ENCODE peak calls at places on chromosomes 12 and 14, in ten cellular contexts. One of them, this sample, is unnamed.

GRCh38 chr14:73774244-73774575 is 60.0 kb upstream of the PNMA1 start:
- DNase-seq in stomach: no peak
- DNase-seq in lower leg skin: no peak
- DNase-seq in AG04449: no peak
- DNase-seq in choroid plexus epithelial cell: no peak
- DNase-seq in suprapubic skin: no peak
- DNase-seq in adipocyte: no peak
- DNase-seq in fibroblast of villous mesenchyme: no peak
- DNase-seq in AG09309: no peak
- DNase-seq in epithelial cell of esophagus: no peak
- DNase-seq in this sample: no peak

GRCh38 chr14:34684578-34684977 is 29.8 kb downstream of the CFL2 start:
- DNase-seq in stomach: no peak
- DNase-seq in lower leg skin: no peak
- DNase-seq in AG04449: no peak
- DNase-seq in choroid plexus epithelial cell: peak
- DNase-seq in suprapubic skin: no peak
- DNase-seq in adipocyte: no peak
- DNase-seq in fibroblast of villous mesenchyme: peak
- DNase-seq in AG09309: no peak
- DNase-seq in epithelial cell of esophagus: peak
- DNase-seq in this sample: peak

GRCh38 chr14:54275997-54276396 is 120.8 kb upstream of the CDKN3 start:
- DNase-seq in stomach: no peak
- DNase-seq in lower leg skin: no peak
- DNase-seq in AG04449: no peak
- DNase-seq in choroid plexus epithelial cell: no peak
- DNase-seq in suprapubic skin: no peak
- DNase-seq in adipocyte: no peak
- DNase-seq in fibroblast of villous mesenchyme: no peak
- DNase-seq in AG09309: no peak
- DNase-seq in epithelial cell of esophagus: no peak
- DNase-seq in this sample: peak

GRCh38 chr12:51011960-51012359 is 14.2 kb downstream of the SLC11A2 start:
- DNase-seq in stomach: no peak
- DNase-seq in lower leg skin: no peak
- DNase-seq in AG04449: no peak
- DNase-seq in choroid plexus epithelial cell: no peak
- DNase-seq in suprapubic skin: no peak
- DNase-seq in adipocyte: no peak
- DNase-seq in fibroblast of villous mesenchyme: no peak
- DNase-seq in AG09309: no peak
- DNase-seq in epithelial cell of esophagus: peak
- DNase-seq in this sample: no peak

GRCh38 chr14:26820101-26820500 is 222.3 kb upstream of the NOVA1 start:
- DNase-seq in stomach: no peak
- DNase-seq in lower leg skin: no peak
- DNase-seq in AG04449: no peak
- DNase-seq in choroid plexus epithelial cell: peak
- DNase-seq in suprapubic skin: no peak
- DNase-seq in adipocyte: peak
- DNase-seq in fibroblast of villous mesenchyme: peak
- DNase-seq in AG09309: no peak
- DNase-seq in epithelial cell of esophagus: no peak
- DNase-seq in this sample: peak

GRCh38 chr12:111741235-111741812 is 25.4 kb upstream of the ALDH2 start:
- DNase-seq in stomach: peak
- DNase-seq in lower leg skin: no peak
- DNase-seq in AG04449: no peak
- DNase-seq in choroid plexus epithelial cell: peak
- DNase-seq in suprapubic skin: no peak
- DNase-seq in adipocyte: peak
- DNase-seq in fibroblast of villous mesenchyme: peak
- DNase-seq in AG09309: no peak
- DNase-seq in epithelial cell of esophagus: no peak
- DNase-seq in this sample: no peak

GRCh38 chr12:43812926-43813325 is 6.8 kb upstream of the TWF1 start:
- DNase-seq in stomach: no peak
- DNase-seq in lower leg skin: no peak
- DNase-seq in AG04449: no peak
- DNase-seq in choroid plexus epithelial cell: no peak
- DNase-seq in suprapubic skin: no peak
- DNase-seq in adipocyte: no peak
- DNase-seq in fibroblast of villous mesenchyme: no peak
- DNase-seq in AG09309: no peak
- DNase-seq in epithelial cell of esophagus: peak
- DNase-seq in this sample: no peak

GRCh38 chr12:41605528-41606295 is 417.6 kb downstream of the PDZRN4 start:
- DNase-seq in stomach: no peak
- DNase-seq in lower leg skin: no peak
- DNase-seq in AG04449: no peak
- DNase-seq in choroid plexus epithelial cell: peak
- DNase-seq in suprapubic skin: no peak
- DNase-seq in adipocyte: no peak
- DNase-seq in fibroblast of villous mesenchyme: peak
- DNase-seq in AG09309: no peak
- DNase-seq in epithelial cell of esophagus: no peak
- DNase-seq in this sample: no peak

GRCh38 chr12:56581418-56582145 is 48.5 kb downstream of the BAZ2A start:
- DNase-seq in stomach: no peak
- DNase-seq in lower leg skin: no peak
- DNase-seq in AG04449: no peak
- DNase-seq in choroid plexus epithelial cell: peak
- DNase-seq in suprapubic skin: no peak
- DNase-seq in adipocyte: no peak
- DNase-seq in fibroblast of villous mesenchyme: no peak
- DNase-seq in AG09309: no peak
- DNase-seq in epithelial cell of esophagus: peak
- DNase-seq in this sample: peak

DNA sequence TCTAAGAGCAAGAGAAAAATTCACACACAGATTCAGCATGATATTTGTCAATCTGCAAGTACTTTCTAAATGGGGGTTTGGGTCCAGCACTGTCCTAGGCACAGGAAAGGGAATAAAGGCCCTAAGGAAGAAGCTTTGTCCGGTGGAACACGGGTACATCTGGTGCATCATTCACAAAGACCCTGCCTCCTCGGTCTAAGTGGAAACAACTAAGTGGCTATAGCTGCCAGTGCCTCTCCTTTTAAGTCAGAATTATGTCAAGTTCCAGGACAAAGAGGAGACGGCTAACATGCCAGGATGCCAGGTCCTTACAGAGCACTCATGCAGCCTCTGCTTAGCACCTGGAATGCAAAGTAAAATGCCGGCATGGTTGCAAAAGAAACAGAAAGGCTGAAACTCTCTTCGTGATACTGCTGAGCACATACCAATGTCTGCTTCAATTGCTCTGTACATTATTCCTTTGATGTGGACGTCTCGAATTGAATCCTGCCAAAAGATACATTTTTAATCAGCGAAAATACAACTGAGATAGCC is 47.5 kb downstream of the NT5DC3 start:
- DNase-seq in stomach: no peak
- DNase-seq in lower leg skin: no peak
- DNase-seq in AG04449: no peak
- DNase-seq in choroid plexus epithelial cell: no peak
- DNase-seq in suprapubic skin: no peak
- DNase-seq in adipocyte: no peak
- DNase-seq in fibroblast of villous mesenchyme: no peak
- DNase-seq in AG09309: no peak
- DNase-seq in epithelial cell of esophagus: no peak
- DNase-seq in this sample: no peak
- H3K4me3 ChIP-seq in stomach: no peak
- H3K4me3 ChIP-seq in lower leg skin: no peak
- H3K4me3 ChIP-seq in AG04449: no peak
- H3K4me3 ChIP-seq in choroid plexus epithelial cell: no peak
- H3K4me3 ChIP-seq in suprapubic skin: no peak
- H3K4me3 ChIP-seq in adipocyte: no peak
- H3K4me3 ChIP-seq in fibroblast of villous mesenchyme: no peak
- H3K4me3 ChIP-seq in AG09309: no peak
- H3K4me3 ChIP-seq in epithelial cell of esophagus: no peak
- H3K4me3 ChIP-seq in this sample: no peak

DNA sequence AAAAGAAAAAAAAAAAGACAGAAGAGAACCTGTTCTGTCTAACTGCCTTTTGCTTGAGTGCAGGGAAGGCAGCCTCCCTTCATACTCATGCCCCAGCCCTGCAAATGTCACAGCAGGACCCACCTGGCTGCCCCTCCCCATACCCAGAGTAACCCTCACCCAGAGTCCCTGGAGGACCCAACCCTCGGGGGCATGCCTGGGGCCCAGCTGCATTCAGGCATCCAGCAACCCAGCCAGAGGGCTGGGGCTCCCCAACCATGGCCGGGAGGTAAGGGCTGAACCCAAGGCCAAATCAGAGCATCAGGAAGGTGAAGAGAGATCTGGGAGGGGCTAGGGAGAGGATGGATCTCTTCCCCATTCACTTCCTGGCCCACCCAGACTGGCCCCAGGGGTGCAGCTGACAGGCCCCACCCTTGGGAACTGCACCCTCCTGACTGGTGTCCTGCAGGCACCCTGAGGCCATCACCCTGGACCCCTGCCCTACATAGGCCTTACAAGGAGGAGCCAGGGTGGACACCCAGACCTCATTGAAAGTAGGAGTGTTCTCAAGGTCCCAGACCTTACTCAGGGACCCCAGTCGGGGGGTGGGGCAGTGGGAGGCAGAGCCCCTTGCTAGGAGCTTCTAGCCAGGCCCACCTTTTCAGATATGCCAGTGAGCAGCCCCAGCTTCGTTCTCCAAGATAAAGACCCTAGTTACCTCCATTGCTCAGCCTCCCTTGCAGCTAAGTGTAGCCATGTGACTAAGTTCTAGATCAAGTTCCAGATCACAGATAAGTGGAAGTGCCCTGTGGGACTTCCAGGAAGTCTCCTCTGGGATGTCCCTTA is 871 bp upstream of the PLD4 start:
- DNase-seq in stomach: no peak
- DNase-seq in lower leg skin: peak
- DNase-seq in AG04449: no peak
- DNase-seq in choroid plexus epithelial cell: no peak
- DNase-seq in suprapubic skin: no peak
- DNase-seq in adipocyte: no peak
- DNase-seq in fibroblast of villous mesenchyme: no peak
- DNase-seq in AG09309: no peak
- DNase-seq in epithelial cell of esophagus: no peak
- DNase-seq in this sample: no peak
- H3K4me3 ChIP-seq in stomach: no peak
- H3K4me3 ChIP-seq in lower leg skin: no peak
- H3K4me3 ChIP-seq in AG04449: no peak
- H3K4me3 ChIP-seq in choroid plexus epithelial cell: no peak
- H3K4me3 ChIP-seq in suprapubic skin: no peak
- H3K4me3 ChIP-seq in adipocyte: no peak
- H3K4me3 ChIP-seq in fibroblast of villous mesenchyme: no peak
- H3K4me3 ChIP-seq in AG09309: no peak
- H3K4me3 ChIP-seq in epithelial cell of esophagus: no peak
- H3K4me3 ChIP-seq in this sample: no peak

GRCh38 chr14:30223385-30223785 is 295.7 kb upstream of the PRKD1 start:
- DNase-seq in stomach: peak
- DNase-seq in lower leg skin: peak
- DNase-seq in AG04449: no peak
- DNase-seq in choroid plexus epithelial cell: peak
- DNase-seq in suprapubic skin: peak
- DNase-seq in adipocyte: peak
- DNase-seq in fibroblast of villous mesenchyme: peak
- DNase-seq in AG09309: peak
- DNase-seq in epithelial cell of esophagus: peak
- DNase-seq in this sample: peak

GRCh38 chr14:30225171-30225570 is 297.5 kb upstream of the PRKD1 start:
- DNase-seq in stomach: no peak
- DNase-seq in lower leg skin: no peak
- DNase-seq in AG04449: no peak
- DNase-seq in choroid plexus epithelial cell: peak
- DNase-seq in suprapubic skin: no peak
- DNase-seq in adipocyte: peak
- DNase-seq in fibroblast of villous mesenchyme: no peak
- DNase-seq in AG09309: no peak
- DNase-seq in epithelial cell of esophagus: no peak
- DNase-seq in this sample: no peak

GRCh38 chr14:30227436-30227835 is 299.8 kb upstream of the PRKD1 start:
- DNase-seq in stomach: no peak
- DNase-seq in lower leg skin: no peak
- DNase-seq in AG04449: no peak
- DNase-seq in choroid plexus epithelial cell: peak
- DNase-seq in suprapubic skin: no peak
- DNase-seq in adipocyte: peak
- DNase-seq in fibroblast of villous mesenchyme: peak
- DNase-seq in AG09309: no peak
- DNase-seq in epithelial cell of esophagus: no peak
- DNase-seq in this sample: no peak

GRCh38 chr14:30223966-30224365 is 296.3 kb upstream of the PRKD1 start:
- DNase-seq in stomach: peak
- DNase-seq in lower leg skin: no peak
- DNase-seq in AG04449: no peak
- DNase-seq in choroid plexus epithelial cell: no peak
- DNase-seq in suprapubic skin: no peak
- DNase-seq in adipocyte: no peak
- DNase-seq in fibroblast of villous mesenchyme: no peak
- DNase-seq in AG09309: no peak
- DNase-seq in epithelial cell of esophagus: no peak
- DNase-seq in this sample: no peak

DNA sequence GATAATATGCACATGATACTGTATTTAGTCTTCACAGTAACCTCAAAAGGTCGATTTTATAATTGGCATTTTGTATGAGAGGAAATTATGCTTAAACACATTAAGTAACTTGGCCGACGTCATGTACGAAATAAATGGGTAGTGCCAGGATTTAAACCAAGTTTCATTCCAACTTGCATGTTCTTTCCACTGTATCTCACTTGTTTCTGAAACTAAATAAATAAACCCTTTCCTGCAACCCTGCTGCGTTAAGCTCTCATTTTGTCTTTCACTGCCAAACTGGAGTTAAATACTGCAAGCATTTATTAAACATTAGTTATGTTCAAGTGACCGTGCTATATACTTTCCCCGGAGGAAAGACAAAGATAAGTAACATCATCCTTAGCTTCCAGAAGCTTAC is 293.9 kb upstream of the PRKD1 start:
- DNase-seq in stomach: no peak
- DNase-seq in lower leg skin: no peak
- DNase-seq in AG04449: no peak
- DNase-seq in choroid plexus epithelial cell: peak
- DNase-seq in suprapubic skin: no peak
- DNase-seq in adipocyte: no peak
- DNase-seq in fibroblast of villous mesenchyme: no peak
- DNase-seq in AG09309: no peak
- DNase-seq in epithelial cell of esophagus: no peak
- DNase-seq in this sample: no peak
- H3K4me3 ChIP-seq in stomach: no peak
- H3K4me3 ChIP-seq in lower leg skin: no peak
- H3K4me3 ChIP-seq in AG04449: no peak
- H3K4me3 ChIP-seq in choroid plexus epithelial cell: no peak
- H3K4me3 ChIP-seq in suprapubic skin: no peak
- H3K4me3 ChIP-seq in adipocyte: peak
- H3K4me3 ChIP-seq in fibroblast of villous mesenchyme: no peak
- H3K4me3 ChIP-seq in AG09309: no peak
- H3K4me3 ChIP-seq in epithelial cell of esophagus: no peak
- H3K4me3 ChIP-seq in this sample: no peak

DNA sequence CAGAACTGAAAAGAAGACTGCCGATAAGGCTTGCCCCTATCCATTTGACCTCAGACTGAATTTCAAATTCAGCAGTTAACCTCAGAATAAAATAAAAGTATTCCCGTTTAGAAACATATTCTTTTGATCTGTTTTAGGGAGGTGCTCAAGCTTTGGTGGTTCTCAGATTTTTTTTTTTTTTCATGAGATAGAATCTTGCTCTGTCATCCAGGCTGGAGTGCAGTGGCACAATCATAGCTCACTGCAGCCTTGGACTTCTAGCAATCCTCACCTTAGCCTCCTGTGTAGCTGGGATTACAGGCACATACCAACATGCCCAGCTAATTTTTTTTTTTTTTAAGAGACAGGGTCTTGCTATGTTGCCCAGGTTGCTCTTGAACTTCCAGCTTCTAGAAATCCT is 15.5 kb downstream of the AEBP2 start:
- DNase-seq in stomach: no peak
- DNase-seq in lower leg skin: no peak
- DNase-seq in AG04449: no peak
- DNase-seq in choroid plexus epithelial cell: no peak
- DNase-seq in suprapubic skin: no peak
- DNase-seq in adipocyte: no peak
- DNase-seq in fibroblast of villous mesenchyme: no peak
- DNase-seq in AG09309: no peak
- DNase-seq in epithelial cell of esophagus: no peak
- DNase-seq in this sample: no peak
- H3K4me3 ChIP-seq in stomach: no peak
- H3K4me3 ChIP-seq in lower leg skin: no peak
- H3K4me3 ChIP-seq in AG04449: no peak
- H3K4me3 ChIP-seq in choroid plexus epithelial cell: no peak
- H3K4me3 ChIP-seq in suprapubic skin: no peak
- H3K4me3 ChIP-seq in adipocyte: no peak
- H3K4me3 ChIP-seq in fibroblast of villous mesenchyme: no peak
- H3K4me3 ChIP-seq in AG09309: no peak
- H3K4me3 ChIP-seq in epithelial cell of esophagus: no peak
- H3K4me3 ChIP-seq in this sample: no peak

This sample was measured in foreskin fibroblast.